ENCODE peak calls at places on chromosomes 11 and 22, in five cellular contexts. Z is A549, C is IMR-90, B is gastrocnemius medialis, V is body of pancreas. R is an unnamed sample.

GRCh38 chr11:10564692-10565318 is 3.7 kb downstream of the LYVE1 start:
- DNase-seq in B (no peak), Z (no peak), C (no peak), V (no peak), R (no peak)

GRCh38 chr11:126968915-126969314 is 31.7 kb downstream of the KIRREL3 start:
- DNase-seq in C (peak), Z (no peak), V (no peak), B (no peak), R (no peak)

GRCh38 chr11:121790435-121790834 is 325.6 kb downstream of the BLID start:
- DNase-seq in Z (no peak), C (no peak), V (no peak), B (no peak), R (no peak)

GRCh38 chr11:75602916-75603315 is 40.9 kb downstream of the SERPINH1 start:
- DNase-seq in Z (no peak), V (no peak), B (no peak), C (peak), R (no peak)

GRCh38 chr22:43201486-43202219 is 14.7 kb upstream of the TTLL12 start:
- DNase-seq in Z (no peak), V (no peak), B (no peak), C (no peak), R (no peak)

GRCh38 chr11:64725601-64726139 is 2.7 kb upstream of the NRXN2 start:
- DNase-seq in Z (no peak), C (no peak), V (no peak), B (no peak), R (no peak)

GRCh38 chr11:43574949-43575915 is 105.3 kb upstream of the HSD17B12 start:
- DNase-seq in C (peak), V (peak), Z (no peak), B (no peak), R (no peak)

GRCh38 chr22:22384267-22384666 is 124.3 kb downstream of the ZNF280B start:
- DNase-seq in Z (no peak), C (no peak), B (no peak), V (no peak), R (no peak)

GRCh38 chr11:134544095-134544815 is 132.2 kb upstream of the B3GAT1 start:
- DNase-seq in C (no peak), B (no peak), V (no peak), Z (no peak), R (no peak)

GRCh38 chr11:64894070-64894811 is 15.8 kb upstream of the EHD1 start:
- DNase-seq in C (peak), B (peak), V (peak), Z (peak), R (peak)

GRCh38 chr11:130146797-130147196 is 12.8 kb upstream of the ST14 start:
- DNase-seq in B (peak), C (no peak), V (peak), Z (no peak), R (peak)

GRCh38 chr22:22877523-22878210 is 9.9 kb upstream of the IGLL5 start:
- DNase-seq in Z (peak), B (peak), C (peak), V (peak), R (peak)

GRCh38 chr22:50641696-50642607 is 14.0 kb upstream of the ARSA start:
- DNase-seq in C (peak), B (no peak), V (no peak), Z (no peak), R (no peak)

GRCh38 chr11:48063424-48063978 is 83.1 kb downstream of the PTPRJ start:
- DNase-seq in Z (peak), B (no peak), C (peak), V (no peak), R (peak)

GRCh38 chr11:112368402-112368801 is 107.7 kb upstream of the PLET1 start:
- DNase-seq in V (no peak), B (no peak), C (no peak), Z (no peak), R (no peak)

GRCh38 chr11:77084581-77085191 is 17.9 kb downstream of the CAPN5 start:
- DNase-seq in V (peak), B (no peak), Z (no peak), C (no peak), R (no peak)

DNA sequence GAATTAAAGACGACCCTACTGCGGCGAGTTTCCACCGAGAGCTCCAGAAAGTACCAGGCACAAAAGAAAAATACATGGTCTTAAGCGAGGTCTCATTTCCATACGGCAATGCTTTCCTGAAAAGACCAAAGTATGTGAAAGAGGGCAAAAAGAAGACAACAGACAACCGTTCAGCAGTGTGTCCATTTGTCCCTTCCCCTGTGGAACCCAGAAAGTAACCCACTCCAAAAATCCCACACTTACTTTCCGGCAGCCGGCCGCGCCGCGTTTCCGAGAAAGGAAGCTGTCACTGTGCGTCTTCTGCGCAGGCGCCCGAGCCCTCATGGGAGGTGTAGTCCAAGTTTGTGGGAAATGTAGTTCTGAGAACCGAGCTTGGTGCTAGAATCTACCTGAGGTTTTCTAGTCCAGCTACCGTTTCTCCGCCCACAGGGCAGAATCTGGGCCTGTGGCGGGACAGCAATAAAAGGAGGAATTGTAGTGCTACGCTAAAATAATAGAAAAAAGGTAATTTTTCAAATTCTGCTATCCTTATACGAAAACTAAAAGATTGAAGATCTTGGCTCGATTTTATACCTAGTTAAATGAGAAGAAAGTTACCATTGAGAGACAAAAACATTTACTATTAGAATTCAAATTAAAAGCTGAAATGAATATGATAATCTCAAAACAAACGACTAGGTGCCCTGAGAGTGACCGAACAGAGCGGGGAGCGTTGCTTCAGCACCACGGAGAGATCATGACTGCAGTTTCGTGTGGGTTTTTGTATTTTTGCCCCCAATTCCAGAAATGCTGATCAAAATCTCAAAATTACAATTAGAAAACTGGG is at the start of gene PUS3:
- DNase-seq in C (peak), B (peak), Z (peak), V (peak), R (peak)
- TF ChIP-seq POLR2A in C (no peak), B (peak), Z (peak), V (peak), R (no peak)

DNA sequence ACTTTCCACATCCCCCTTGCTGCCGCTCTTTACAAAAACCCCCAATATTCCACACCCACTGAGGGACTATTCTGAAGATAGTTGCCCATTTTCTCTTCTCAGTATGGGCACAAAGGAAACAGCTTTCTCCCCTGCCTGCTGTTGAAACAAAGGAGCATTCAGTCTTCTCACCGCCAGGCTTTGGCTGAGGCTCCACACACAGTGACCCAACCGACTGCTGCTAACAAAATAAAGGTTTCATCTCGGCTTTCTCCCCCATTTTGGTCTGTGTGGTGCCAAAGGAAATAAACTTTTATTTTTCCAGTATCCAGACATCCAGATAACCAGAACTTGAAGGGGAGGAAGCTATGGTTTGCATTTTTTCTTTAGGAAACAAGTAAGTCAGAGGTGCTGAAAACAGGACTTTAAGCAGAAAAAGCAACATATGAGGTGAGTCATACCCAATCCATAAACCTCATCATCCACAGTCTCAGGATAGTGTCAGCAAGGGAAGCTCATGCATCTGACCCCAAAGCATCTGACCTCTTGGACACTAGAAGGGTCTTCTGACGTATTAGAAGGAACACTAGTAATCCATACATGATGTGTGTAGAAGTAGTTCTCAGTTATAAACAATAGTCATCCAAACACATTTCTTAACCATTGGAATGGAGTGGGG is 6.4 kb downstream of the CLMP start:
- DNase-seq in V (no peak), C (peak), Z (no peak), B (no peak), R (peak)
- H3K4me3 ChIP-seq in V (no peak), C (peak), Z (no peak), B (no peak), R (no peak)

DNA sequence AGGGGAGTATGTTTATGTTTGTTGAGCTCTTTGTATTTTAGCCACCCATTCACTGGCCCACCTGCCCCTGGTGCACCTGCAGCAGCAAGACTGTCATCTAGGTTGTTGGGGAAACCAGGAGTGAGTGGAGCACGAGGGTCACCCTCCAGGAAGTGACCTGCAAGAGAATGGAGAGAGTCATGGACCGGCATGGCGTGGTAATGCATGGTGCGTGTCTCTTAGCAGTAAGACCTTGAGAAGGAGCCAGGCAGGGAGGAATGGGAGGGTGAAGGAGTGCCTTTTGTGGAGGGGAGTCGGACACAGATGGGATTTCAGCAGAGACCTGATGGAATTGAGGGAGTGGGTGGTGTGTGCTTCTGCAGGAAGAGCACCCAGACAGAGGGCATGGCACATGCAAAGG is 37.9 kb downstream of the KCNQ1 start:
- DNase-seq in B (no peak), V (no peak), C (no peak), Z (no peak), R (no peak)
- TF ChIP-seq CTCF in B (no peak), V (no peak), C (no peak), Z (no peak), R (no peak)

DNA sequence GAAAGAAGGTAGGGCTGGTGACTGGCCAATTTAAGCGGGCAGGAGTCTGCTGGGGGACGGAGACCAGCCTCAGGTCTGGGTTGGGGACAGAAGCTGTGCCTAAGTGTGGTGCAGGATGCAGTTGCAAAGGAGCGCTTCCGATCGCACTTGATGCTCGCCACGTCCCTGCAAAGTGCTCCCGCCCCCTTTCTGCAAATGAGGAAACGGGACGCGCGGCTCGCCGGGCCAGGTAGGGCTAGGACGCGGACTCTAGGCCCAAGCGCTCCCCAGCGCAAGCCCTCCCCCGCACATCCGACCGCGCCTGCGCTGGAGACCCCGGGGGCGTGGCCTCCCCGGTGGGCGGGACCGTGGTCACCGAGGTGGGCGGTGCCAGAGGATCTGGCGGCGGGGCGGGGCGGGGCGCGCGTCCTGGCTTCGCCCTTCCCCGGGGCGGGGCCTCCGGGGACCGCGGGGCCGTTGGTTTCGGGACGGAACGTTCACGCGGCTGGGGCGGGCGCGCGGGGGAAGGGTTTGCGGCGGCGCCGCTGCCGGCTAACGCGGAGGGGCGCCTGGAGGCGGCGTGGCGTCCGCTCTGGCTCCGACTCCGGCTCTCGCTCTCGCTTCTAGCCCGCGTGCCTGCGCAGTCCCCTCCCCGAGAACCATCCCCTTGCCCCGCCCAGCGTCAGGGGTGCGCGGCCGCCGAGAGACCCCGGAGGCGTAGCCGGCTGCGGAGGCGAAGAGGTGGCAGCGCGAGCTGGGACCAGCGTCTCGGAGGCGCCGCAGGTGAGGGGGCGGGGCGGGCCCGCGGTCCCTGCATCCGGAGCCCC is at the start of gene FAM118A:
- DNase-seq in Z (peak), C (peak), V (peak), B (peak), R (peak)
- TF ChIP-seq POLR2A in Z (peak), C (peak), V (peak), B (peak), R (no peak)

GRCh38 chr22:46062971-46063631 is 86.1 kb upstream of the WNT7B start:
- DNase-seq in Z (no peak), B (no peak), V (peak), C (no peak), R (peak)

GRCh38 chr22:46060292-46061123 is 83.5 kb upstream of the WNT7B start:
- DNase-seq in C (no peak), V (peak), Z (no peak), B (no peak), R (no peak)

GRCh38 chr22:46062232-46062615 is 85.3 kb upstream of the WNT7B start:
- DNase-seq in B (no peak), Z (no peak), V (no peak), C (no peak), R (peak)

GRCh38 chr22:46061124-46061410 is 84.1 kb upstream of the WNT7B start:
- DNase-seq in C (no peak), V (no peak), Z (no peak), B (no peak), R (no peak)

DNA sequence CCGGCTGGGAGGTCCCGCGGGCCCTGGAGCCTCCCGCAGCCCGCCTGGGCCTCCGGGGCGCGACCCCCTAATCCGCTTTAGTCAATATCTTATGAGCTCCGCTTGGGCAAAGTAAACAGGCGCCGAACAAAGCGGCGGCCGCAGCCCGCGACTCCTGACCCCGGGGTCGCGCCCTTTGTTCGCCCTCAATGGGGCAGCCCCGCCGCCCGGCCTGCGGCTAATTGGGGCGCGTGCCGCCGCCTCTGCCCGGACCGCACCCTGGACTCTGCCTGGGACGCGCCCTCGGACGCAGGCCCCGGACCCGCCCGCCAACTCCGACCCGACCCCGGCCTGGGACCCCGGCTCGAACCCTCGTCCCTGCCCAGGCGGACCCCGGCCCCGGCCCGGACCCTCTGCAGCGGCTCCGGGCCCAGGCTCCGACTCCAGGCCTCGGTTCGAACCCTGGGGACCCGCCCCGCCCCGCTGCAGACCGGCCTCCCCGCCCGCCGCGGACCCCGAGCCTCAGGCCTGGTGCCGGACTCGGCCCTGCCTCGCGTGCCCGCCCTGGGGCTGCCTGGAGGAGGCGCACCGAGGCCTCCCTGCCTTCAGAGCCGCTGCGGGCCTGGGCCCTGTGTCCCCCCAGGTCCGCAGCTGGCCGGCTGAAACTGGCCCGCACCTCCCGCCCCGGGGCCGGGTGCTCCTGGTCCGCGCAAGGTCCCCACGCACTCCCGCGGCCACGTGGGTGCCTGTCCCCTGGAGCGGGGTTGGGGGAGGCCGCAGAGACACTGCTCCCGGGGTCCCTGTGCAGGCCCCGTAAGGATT is 84.7 kb upstream of the WNT7B start:
- DNase-seq in Z (no peak), V (peak), B (no peak), C (no peak), R (peak)
- H3K4me3 ChIP-seq in Z (no peak), V (no peak), B (no peak), C (no peak), R (no peak)

GRCh38 chr22:30601464-30601863 is 5.5 kb upstream of the TCN2 start:
- DNase-seq in B (no peak), V (no peak), Z (no peak), C (no peak), R (no peak)
- TF ChIP-seq CTCF in B (no peak), V (no peak), Z (no peak), C (no peak), R (no peak)

R was measured in lower leg skin.